ENCODE peak calls at places on chromosomes 2 and 18, in four cellular contexts. B, W, H and O are unnamed samples. For H3K9me3, the result is how much of the 10 kb centered on the place peaks cover.

GRCh38 chr18:26700728-26701127 is 152.4 kb upstream of the KCTD1 start:
- DNase-seq in B (no peak), W (no peak), H (no peak), O (no peak)

GRCh38 chr2:42367835-42368234 is 6.8 kb upstream of the COX7A2L start:
- DNase-seq in B (peak), W (no peak), H (no peak), O (no peak)

GRCh38 chr2:106825161-106825560 is 60.8 kb downstream of the ST6GAL2 start:
- DNase-seq in B (no peak), W (no peak), H (no peak), O (no peak)

GRCh38 chr2:197310271-197310939 is at the start of gene ANKRD44:
- DNase-seq in B (peak), W (peak), H (peak), O (peak)

GRCh38 chr2:11998218-11998617 is 251.8 kb downstream of the LPIN1 start:
- DNase-seq in B (no peak), W (no peak), H (no peak), O (no peak)

GRCh38 chr18:32629990-32630389 is 142.8 kb downstream of the KLHL14 start:
- DNase-seq in B (no peak), W (no peak), H (no peak), O (no peak)

GRCh38 chr2:232013701-232014353 is 52.3 kb downstream of the DIS3L2 start:
- DNase-seq in B (peak), W (no peak), H (no peak), O (no peak)

GRCh38 chr18:80200171-80200931 is 47.0 kb downstream of the PARD6G start:
- DNase-seq in B (peak), W (no peak), H (no peak), O (no peak)

DNA sequence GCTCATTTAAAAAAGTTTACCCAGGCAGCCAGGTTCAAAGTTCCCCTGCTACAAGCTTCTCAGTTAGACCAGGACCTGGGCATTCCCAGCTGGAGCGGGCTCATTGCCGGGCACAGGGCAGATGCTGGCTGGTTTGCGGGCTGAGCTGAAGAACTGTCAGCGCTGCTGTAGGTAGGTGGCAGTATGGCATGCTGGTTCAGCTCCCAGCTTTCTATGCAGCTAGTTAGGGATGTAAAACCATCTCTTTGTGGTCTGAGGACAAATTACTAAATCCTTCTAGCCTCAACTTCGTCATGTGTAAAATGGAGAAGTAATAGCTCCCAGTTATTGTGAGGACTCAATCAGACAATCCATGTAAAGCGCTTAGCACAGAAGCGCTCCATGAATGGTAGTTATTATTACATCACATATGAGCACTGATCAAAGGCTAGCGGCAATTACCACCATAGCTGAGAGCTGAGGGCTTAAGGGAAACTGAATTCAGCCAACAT is 2.4 kb upstream of the LDLRAD4 start:
- DNase-seq in B (peak), W (peak), H (peak), O (peak)
- H3K27ac ChIP-seq in B (no peak), W (peak), H (no peak), O (no peak)

DNA sequence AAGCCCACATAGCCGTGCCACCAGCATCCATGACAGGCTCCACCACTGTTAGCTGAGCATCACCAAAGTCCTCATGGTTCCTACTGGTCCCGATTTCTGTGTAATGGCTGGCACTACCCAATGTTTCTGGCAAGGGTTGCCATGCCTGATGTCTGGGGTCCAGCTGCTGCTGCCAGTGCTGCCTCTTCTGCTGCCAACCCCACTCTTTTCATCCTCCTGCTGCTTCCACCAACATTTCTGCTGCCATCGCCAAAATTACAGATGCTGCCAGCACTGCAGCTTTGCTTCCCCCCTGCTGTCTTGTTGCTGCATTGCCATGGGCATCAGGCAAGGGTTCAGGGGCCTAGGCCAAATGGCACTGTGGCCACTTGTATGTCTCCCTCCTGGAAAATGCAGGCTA is 152.9 kb downstream of the LRRTM1 start:
- DNase-seq in B (no peak), W (no peak), H (no peak), O (no peak)
- H3K4me3 ChIP-seq in B (no peak), W (no peak), H (no peak), O (no peak)

GRCh38 chr18:45291616-45292612 is 323.4 kb upstream of the SLC14A2 start:
- DNase-seq in B (peak), W (no peak), H (no peak), O (no peak)
- H3K9me3 ChIP-seq in B (under half), W (under half), H (under half), O (under half)

GRCh38 chr2:187404431-187405110 is 43.5 kb downstream of the CALCRL start:
- DNase-seq in B (no peak), W (no peak), H (no peak), O (no peak)

GRCh38 chr2:187408926-187409325 is 39.1 kb downstream of the CALCRL start:
- DNase-seq in B (no peak), W (no peak), H (no peak), O (no peak)

GRCh38 chr2:187407407-187408084 is 40.5 kb downstream of the CALCRL start:
- DNase-seq in B (no peak), W (no peak), H (no peak), O (no peak)

GRCh38 chr2:187397870-187398269 is 50.2 kb downstream of the CALCRL start:
- DNase-seq in B (no peak), W (no peak), H (no peak), O (no peak)

DNA sequence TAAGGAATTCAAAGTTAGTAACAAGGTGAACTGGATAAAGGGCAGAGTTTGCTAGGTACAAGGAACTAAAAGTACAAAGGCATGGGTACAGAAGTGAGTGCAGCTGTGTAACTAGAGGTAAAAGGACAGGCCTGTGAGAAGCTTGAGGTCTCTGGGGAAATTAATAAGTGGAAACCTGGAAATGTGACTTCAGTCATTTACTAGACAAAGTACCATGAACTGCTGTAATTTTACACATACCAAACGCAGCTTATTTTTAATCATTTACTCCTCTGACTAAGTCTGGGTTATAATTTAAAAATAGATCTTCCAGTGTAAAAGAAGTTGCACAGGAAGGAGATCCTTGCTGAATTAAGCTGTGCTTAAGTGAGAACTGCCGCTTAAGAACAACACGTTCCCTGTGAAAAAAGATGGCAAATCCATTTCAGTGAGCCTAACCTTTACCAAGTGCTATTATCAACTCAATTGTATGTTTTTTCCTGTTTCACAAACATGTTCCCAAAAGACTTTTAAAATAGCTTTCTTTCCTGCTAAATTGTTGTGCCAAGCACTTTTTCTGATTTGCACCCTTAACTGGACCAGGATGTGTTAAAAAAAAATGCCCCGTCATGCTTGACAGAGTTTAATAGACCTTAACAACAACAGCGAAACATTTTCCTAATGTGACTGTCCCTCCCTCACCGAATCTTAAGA is 44.3 kb downstream of the CALCRL start:
- DNase-seq in B (no peak), W (no peak), H (no peak), O (no peak)
- H3K27ac ChIP-seq in B (no peak), W (no peak), H (no peak), O (peak)